ENCODE peak calls at places on chromosomes 5 and 9, in nine cellular contexts. O is IMR-90; L is GM18507; M is activated naive CD4-positive, alpha-beta T cell; X is NCI-H510A; E is CD8-positive, alpha-beta T cell; V is putamen; T is activated T-cell treated with anti-CD3 and anti-CD28 coated beads for 1 hour; R is germinal center. J is an unnamed sample.

GRCh38 chr5:113034182-113034773 is 57.7 kb downstream of the DCP2 start:
- DNase-seq in O (peak), E (no peak), X (no peak), T (no peak), R (no peak), V (no peak), L (no peak), M (no peak), J (no peak)

GRCh38 chr5:116528519-116529234 is 45.9 kb downstream of the SEMA6A start:
- DNase-seq in L (no peak), T (no peak), O (no peak), V (no peak), R (no peak), E (no peak), X (no peak), M (no peak), J (no peak)

GRCh38 chr5:40405985-40406384 is 273.7 kb upstream of the PTGER4 start:
- DNase-seq in L (no peak), O (no peak), M (no peak), E (no peak), V (no peak), T (no peak), X (no peak), R (no peak), J (no peak)

GRCh38 chr5:41347569-41347968 is 134.2 kb upstream of the C6 start:
- DNase-seq in V (no peak), O (no peak), X (no peak), M (no peak), L (no peak), R (no peak), E (no peak), T (no peak), J (no peak)

GRCh38 chr5:84603557-84604185 is 219.0 kb upstream of the EDIL3 start:
- DNase-seq in L (no peak), E (no peak), R (no peak), O (peak), V (no peak), X (no peak), T (no peak), M (no peak), J (no peak)

GRCh38 chr5:133746834-133747233 is 134.5 kb upstream of the FSTL4 start:
- DNase-seq in M (no peak), V (no peak), R (no peak), O (no peak), T (no peak), E (no peak), X (no peak), L (peak), J (no peak)

GRCh38 chr9:108053555-108054061 is 564.0 kb upstream of the KLF4 start:
- DNase-seq in L (no peak), X (no peak), T (no peak), O (peak), E (no peak), R (no peak), V (no peak), M (no peak), J (peak)

GRCh38 chr9:11163843-11164242 is 551.0 kb upstream of the PTPRD start:
- DNase-seq in M (no peak), T (no peak), E (no peak), V (no peak), L (no peak), O (no peak), X (no peak), R (no peak), J (no peak)

GRCh38 chr5:72208324-72208723 is 101.0 kb downstream of the MAP1B start:
- DNase-seq in L (no peak), E (no peak), M (no peak), R (no peak), V (no peak), T (no peak), X (no peak), O (no peak), J (no peak)

GRCh38 chr9:115359011-115359780 is 241.2 kb upstream of the TNC start:
- DNase-seq in V (no peak), M (no peak), T (no peak), E (no peak), X (no peak), L (no peak), O (no peak), R (no peak), J (no peak)

GRCh38 chr9:3875371-3876132 is 349.8 kb upstream of the RFX3 start:
- DNase-seq in E (no peak), L (no peak), M (no peak), O (peak), T (no peak), R (no peak), V (no peak), X (no peak), J (no peak)

GRCh38 chr9:130284249-130284625 is 18.7 kb downstream of the HMCN2 start:
- DNase-seq in R (no peak), V (no peak), O (no peak), M (no peak), X (no peak), L (no peak), E (no peak), T (no peak), J (no peak)

GRCh38 chr5:10310073-10310779 is 2.5 kb upstream of the CMBL start:
- DNase-seq in E (no peak), T (no peak), L (no peak), R (no peak), M (no peak), O (peak), X (no peak), V (no peak), J (no peak)

GRCh38 chr5:135878156-135878620 is 17.5 kb downstream of the IL9 start:
- DNase-seq in T (no peak), O (no peak), R (no peak), M (no peak), V (no peak), X (no peak), L (no peak), E (no peak), J (no peak)

GRCh38 chr9:123418506-123418905 is 62.5 kb downstream of the CRB2 start:
- DNase-seq in T (no peak), L (no peak), O (no peak), V (no peak), M (no peak), X (no peak), R (no peak), E (no peak), J (no peak)

GRCh38 chr5:27944471-27944870 is 906.1 kb upstream of the CDH9 start:
- DNase-seq in X (no peak), E (no peak), T (no peak), O (no peak), M (no peak), V (no peak), R (no peak), L (no peak), J (no peak)

GRCh38 chr5:176793343-176793699 is 17.0 kb upstream of the UNC5A start:
- DNase-seq in L (no peak), V (peak), M (no peak), E (no peak), O (no peak), X (no peak), R (no peak), T (no peak), J (no peak)

GRCh38 chr5:27140831-27141230 is 102.4 kb upstream of the CDH9 start:
- DNase-seq in T (no peak), O (no peak), R (no peak), X (no peak), L (no peak), M (no peak), E (no peak), V (no peak), J (no peak)

GRCh38 chr9:38068866-38069628 is at the start of gene SHB:
- DNase-seq in X (no peak), O (peak), V (peak), M (peak), T (peak), L (peak), E (peak), R (peak), J (peak)

GRCh38 chr5:31194892-31195291 is 1.4 kb downstream of the CDH6 start:
- DNase-seq in T (no peak), V (no peak), X (no peak), M (no peak), O (peak), L (no peak), R (no peak), E (no peak), J (no peak)

GRCh38 chr5:14483504-14484157 is 98.0 kb upstream of the OTULINL start:
- DNase-seq in V (no peak), R (no peak), T (no peak), L (no peak), E (no peak), M (no peak), X (no peak), O (no peak), J (no peak)

GRCh38 chr5:114055810-114056476 is 305.9 kb upstream of the KCNN2 start:
- DNase-seq in L (no peak), O (peak), T (no peak), R (no peak), M (no peak), X (no peak), V (no peak), E (no peak), J (no peak)

GRCh38 chr9:114216081-114216480 is 60.7 kb downstream of the COL27A1 start:
- DNase-seq in V (no peak), X (no peak), R (no peak), T (no peak), E (no peak), L (no peak), O (peak), M (no peak), J (no peak)

GRCh38 chr9:130383979-130384676 is 60.6 kb upstream of the ASS1 start:
- DNase-seq in O (no peak), T (no peak), M (no peak), X (no peak), L (no peak), V (no peak), E (no peak), R (no peak), J (no peak)

GRCh38 chr9:95142728-95143127 is 174.8 kb downstream of the FANCC start:
- DNase-seq in E (no peak), M (no peak), L (no peak), O (no peak), T (no peak), V (no peak), X (no peak), R (no peak), J (no peak)

GRCh38 chr9:84145780-84146179 is 165.2 kb downstream of the RMI1 start:
- DNase-seq in R (no peak), T (no peak), O (no peak), M (no peak), L (no peak), E (no peak), X (no peak), V (no peak), J (no peak)

GRCh38 chr5:151142933-151143332 is 14.6 kb downstream of the ANXA6 start:
- DNase-seq in X (no peak), R (no peak), M (no peak), O (no peak), T (no peak), E (no peak), V (no peak), L (no peak), J (no peak)

GRCh38 chr9:128716581-128717254 is 7.2 kb downstream of the ZDHHC12 start:
- DNase-seq in V (no peak), L (no peak), E (no peak), O (no peak), T (no peak), R (no peak), M (no peak), X (no peak), J (no peak)

GRCh38 chr5:79255786-79256557 is 20.0 kb downstream of the JMY start:
- DNase-seq in X (no peak), L (no peak), O (peak), R (no peak), V (no peak), E (no peak), M (no peak), T (no peak), J (no peak)

GRCh38 chr5:142512680-142513042 is 173.2 kb downstream of the FGF1 start:
- DNase-seq in E (no peak), V (no peak), L (no peak), M (no peak), O (peak), R (no peak), X (no peak), T (no peak), J (no peak)

GRCh38 chr5:75681125-75681830 is 36.0 kb downstream of the POC5 start:
- DNase-seq in L (no peak), E (no peak), V (peak), M (no peak), R (peak), O (peak), T (no peak), X (no peak), J (no peak)

GRCh38 chr5:124876983-124877382 is 130.5 kb upstream of the ZNF608 start:
- DNase-seq in E (no peak), L (no peak), R (no peak), X (no peak), V (no peak), O (no peak), M (no peak), T (no peak), J (no peak)